ENCODE peak calls at places on chromosome 6, in nine cellular contexts. C is activated T-cell treated with anti-CD3 and anti-CD28 coated beads, Interleukin-2, amount 50 U/mL, for 4 hours; K is COR-L47; P is left cardiac atrium; F is activated CD4-positive, alpha-beta T cell treated with anti-CD3 and anti-CD28 coated beads, Interleukin-2, amount 10 ng/mL, durations not matched to agents 7 days and 5 days; Z is Panc1; R is T follicular helper cell; H is body of pancreas; N is naive thymus-derived CD4-positive, alpha-beta T cell. W is an unnamed sample.
A peak's percentile ranks its signal among the peaks of the same experiment; 100 is the strongest.

GRCh38 chr6:134173007-134173690 is 120.7 kb upstream of the SLC2A12 start:
- DNase-seq in C (no peak), K (no peak), P (no peak), F (no peak), Z (no peak), R (no peak), H (no peak), N (no peak), W (peak; percentile 39)

GRCh38 chr6:76876922-76877553 is 586.3 kb downstream of the HTR1B start:
- DNase-seq in C (no peak), K (no peak), P (peak; percentile 16), F (no peak), Z (no peak), R (no peak), H (peak; percentile 83), N (no peak), W (peak; percentile 61)

GRCh38 chr6:155050311-155050710 is 55.2 kb downstream of the TIAM2 start:
- DNase-seq in C (peak; percentile 14), K (no peak), P (no peak), F (peak; percentile 55), Z (no peak), R (no peak), H (no peak), N (peak; percentile 44), W (peak; percentile 30)

GRCh38 chr6:26124550-26125014 is 37.4 kb downstream of the HFE start:
- DNase-seq in C (no peak), K (no peak), P (no peak), F (no peak), Z (no peak), R (no peak), H (no peak), N (no peak), W (no peak)

GRCh38 chr6:49551866-49552129 is 1.3 kb downstream of the C6orf141 start:
- DNase-seq in C (no peak), K (no peak), P (no peak), F (peak; percentile 15), Z (no peak), R (no peak), H (no peak), N (no peak), W (no peak)

GRCh38 chr6:30834643-30835042 is 49.7 kb upstream of the DDR1 start:
- DNase-seq in C (no peak), K (no peak), P (no peak), F (peak; percentile 31), Z (no peak), R (no peak), H (no peak), N (no peak), W (no peak)

GRCh38 chr6:46017726-46018125 is 2.1 kb upstream of the CLIC5 start:
- DNase-seq in C (no peak), K (no peak), P (no peak), F (no peak), Z (no peak), R (no peak), H (no peak), N (no peak), W (no peak)

GRCh38 chr6:134372603-134373281 is 54.8 kb upstream of the SGK1 start:
- DNase-seq in C (no peak), K (no peak), P (peak; percentile 39), F (no peak), Z (no peak), R (no peak), H (peak; percentile 13), N (no peak), W (no peak)

GRCh38 chr6:93017626-93018025 is 401.7 kb downstream of the EPHA7 start:
- DNase-seq in C (no peak), K (no peak), P (no peak), F (no peak), Z (no peak), R (no peak), H (no peak), N (no peak), W (no peak)